ENCODE peak calls at places on chromosomes 5 and 9, in four cellular contexts. D is T-helper 1 cell, Y is DMS153, C is posterior cingulate gyrus. A is an unnamed sample.
A peak's percentile ranks its signal among the peaks of the same experiment; 100 is the strongest.

GRCh38 chr9:2267171-2267740 is 252.1 kb downstream of the SMARCA2 start:
- DNase-seq in D (no peak), C (no peak), Y (no peak), A (no peak)

GRCh38 chr5:18687429-18687828 is 1053.2 kb downstream of the TAF11L14 start:
- DNase-seq in D (no peak), Y (no peak), C (no peak), A (no peak)

GRCh38 chr9:109908459-109909390 is 128.7 kb downstream of the PALM2AKAP2 start:
- DNase-seq in D (no peak), Y (no peak), C (no peak), A (peak; percentile 67)

GRCh38 chr9:133592731-133593409 is 16.3 kb downstream of the FAM163B start:
- DNase-seq in Y (no peak), C (no peak), D (no peak), A (no peak)

GRCh38 chr5:36099748-36100147 is 33.1 kb upstream of the UGT3A2 start:
- DNase-seq in C (no peak), Y (no peak), D (no peak), A (no peak)

GRCh38 chr5:59021286-59021673 is 438.4 kb downstream of the RAB3C start:
- DNase-seq in Y (peak; percentile 87), C (no peak), D (no peak), A (no peak)

GRCh38 chr5:120258123-120258522 is 206.0 kb upstream of the PRR16 start:
- DNase-seq in Y (no peak), D (no peak), C (no peak), A (no peak)

GRCh38 chr9:78866228-78867132 is 569.6 kb downstream of the PSAT1 start:
- DNase-seq in C (no peak), D (no peak), Y (no peak), A (peak; percentile 86)

GRCh38 chr9:121288874-121289553 is 21.1 kb downstream of the GSN start:
- DNase-seq in Y (no peak), C (peak; percentile 67), D (no peak), A (peak; percentile 92)

GRCh38 chr5:92002875-92003274 is 619.8 kb upstream of the ARRDC3 start:
- DNase-seq in C (no peak), D (no peak), Y (no peak), A (peak; percentile 79)

GRCh38 chr9:108257387-108257786 is 598.4 kb downstream of the ACTL7B start:
- DNase-seq in C (no peak), D (no peak), Y (peak; percentile 61), A (no peak)

GRCh38 chr5:150559701-150560100 is 51.8 kb downstream of the NDST1 start:
- DNase-seq in Y (no peak), C (no peak), D (no peak), A (no peak)

GRCh38 chr5:103356344-103357091 is 98.0 kb downstream of the MACIR start:
- DNase-seq in D (no peak), Y (no peak), C (no peak), A (no peak)

GRCh38 chr5:16464664-16465543 is 696 bp downstream of the ZNF622 start:
- DNase-seq in C (no peak), D (no peak), Y (no peak), A (peak; percentile 11)

GRCh38 chr5:139711067-139711851 is 63.1 kb downstream of the CXXC5 start:
- DNase-seq in D (peak; percentile 33), C (peak; percentile 70), Y (no peak), A (no peak)

GRCh38 chr9:117411547-117411946 is 3.3 kb downstream of the ASTN2 start:
- DNase-seq in Y (peak; percentile 64), D (no peak), C (peak; percentile 41), A (peak; percentile 1)

GRCh38 chr5:177378884-177379883 is 5.0 kb upstream of the SLC34A1 start:
- DNase-seq in C (no peak), Y (peak; percentile 7), D (no peak), A (peak; percentile 77)

GRCh38 chr9:129440394-129441186 is 180.3 kb downstream of the C9orf50 start:
- DNase-seq in D (no peak), C (no peak), Y (no peak), A (no peak)

GRCh38 chr9:71858812-71859211 is 52.2 kb downstream of the ABHD17B start:
- DNase-seq in Y (no peak), C (no peak), D (no peak), A (peak; percentile 14)

GRCh38 chr9:110444911-110445310 is 107.2 kb upstream of the TXNDC8 start:
- DNase-seq in C (no peak), Y (no peak), D (no peak), A (peak; percentile 94)

GRCh38 chr5:131541766-131542165 is 93.3 kb downstream of the RAPGEF6 start:
- DNase-seq in Y (no peak), C (no peak), D (no peak), A (peak; percentile 13)

GRCh38 chr5:141734501-141735231 is 52.6 kb upstream of the ARAP3 start:
- DNase-seq in C (no peak), D (no peak), Y (no peak), A (peak; percentile 66)

GRCh38 chr5:91382530-91383026 is 539 bp downstream of the ARRDC3 start:
- DNase-seq in D (no peak), C (no peak), Y (no peak), A (peak; percentile 60)

GRCh38 chr9:128159073-128159783 is 837 bp upstream of the BBLN start:
- DNase-seq in D (peak; percentile 32), C (no peak), Y (peak; percentile 49), A (no peak)